ENCODE peak calls at places on chromosomes 4 and X, in four cellular contexts. L is HFF-Myc, Z is Panc1, Q is foreskin fibroblast. R is an unnamed sample.

GRCh38 chr4:74631988-74632387 is 162.3 kb downstream of the BTC start:
- DNase-seq in L (no peak), Q (no peak), Z (no peak), R (no peak)

GRCh38 chr4:1610791-1611500 is 73.2 kb downstream of the FAM53A start:
- DNase-seq in L (no peak), Q (no peak), Z (no peak), R (no peak)

GRCh38 chr4:100649478-100649877 is 131.7 kb upstream of the EMCN start:
- DNase-seq in Q (no peak), Z (no peak), L (no peak), R (no peak)

GRCh38 chr4:133483600-133484246 is 334.6 kb downstream of the PCDH10 start:
- DNase-seq in Z (no peak), L (no peak), Q (peak), R (no peak)

GRCh38 chr4:37715889-37716402 is 29.8 kb upstream of the RELL1 start:
- DNase-seq in Q (peak), Z (no peak), L (no peak), R (no peak)

GRCh38 chr4:149077142-149077541 is 634.9 kb upstream of the NR3C2 start:
- DNase-seq in Z (no peak), L (no peak), Q (no peak), R (no peak)

GRCh38 chr4:138053601-138054322 is 188.4 kb downstream of the SLC7A11 start:
- DNase-seq in L (peak), Q (peak), Z (peak), R (no peak)

GRCh38 chr4:88188738-88189417 is 30.4 kb upstream of the ABCG2 start:
- DNase-seq in Q (no peak), Z (no peak), L (no peak), R (no peak)

GRCh38 chrX:95058815-95059214 is 1384.8 kb downstream of the FAM133A start:
- DNase-seq in Z (no peak), Q (peak), L (no peak), R (no peak)

GRCh38 chr4:82551734-82552133 is 10.1 kb downstream of the TMEM150C start:
- DNase-seq in L (no peak), Z (no peak), Q (no peak), R (no peak)

GRCh38 chr4:150381671-150382427 is 200.1 kb upstream of the MAB21L2 start:
- DNase-seq in Z (no peak), Q (peak), L (no peak), R (no peak)

GRCh38 chr4:120765271-120765985 is 157.1 kb downstream of the PRDM5 start:
- DNase-seq in Z (no peak), Q (no peak), L (no peak), R (no peak)

GRCh38 chr4:150683775-150684350 is 101.9 kb downstream of the MAB21L2 start:
- DNase-seq in Q (no peak), Z (no peak), L (no peak), R (no peak)

GRCh38 chr4:184148871-184149637 is 68.6 kb downstream of the ENPP6 start:
- DNase-seq in Q (no peak), Z (no peak), L (no peak), R (no peak)

GRCh38 chr4:121789470-121789869 is 11.7 kb upstream of the EXOSC9 start:
- DNase-seq in Q (peak), L (no peak), Z (no peak), R (no peak)

DNA sequence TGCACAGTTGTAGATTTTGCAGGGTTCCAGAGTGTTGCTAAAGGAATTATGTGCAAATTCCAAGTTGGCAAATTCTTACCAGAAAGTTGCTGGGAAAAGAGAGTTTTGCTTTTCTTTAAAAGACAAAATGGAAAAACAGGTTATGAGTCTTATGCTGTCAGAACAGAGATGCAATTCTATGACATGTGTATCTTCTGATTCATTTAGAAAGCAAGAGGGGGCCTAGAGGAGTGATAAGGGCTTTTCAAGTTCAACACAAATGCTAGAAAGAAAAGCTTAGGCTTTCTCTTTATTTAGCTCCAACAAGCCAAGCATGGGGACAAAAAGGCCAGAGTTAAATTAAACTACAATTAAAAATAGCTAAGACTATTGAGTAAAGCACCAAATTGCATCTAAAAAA is 72.4 kb upstream of the GATB start:
- DNase-seq in Z (no peak), L (no peak), Q (no peak), R (no peak)
- TF ChIP-seq CTCF in Z (no peak), L (no peak), Q (no peak), R (no peak)

GRCh38 chr4:112348488-112349158 is 51.5 kb downstream of the ALPK1 start:
- DNase-seq in L (peak), Q (peak), Z (peak), R (no peak)
- TF ChIP-seq CTCF in L (peak), Q (peak), Z (peak), R (no peak)

GRCh38 chr4:53307819-53308773 is 57.8 kb downstream of the SCFD2 start:
- DNase-seq in L (no peak), Q (peak), Z (no peak), R (no peak)

GRCh38 chr4:53314257-53314656 is 51.6 kb downstream of the SCFD2 start:
- DNase-seq in L (no peak), Z (no peak), Q (no peak), R (no peak)

GRCh38 chr4:53309321-53310020 is 56.4 kb downstream of the SCFD2 start:
- DNase-seq in Z (no peak), Q (peak), L (no peak), R (no peak)

GRCh38 chr4:53315300-53315699 is 50.6 kb downstream of the SCFD2 start:
- DNase-seq in Z (no peak), Q (no peak), L (no peak), R (no peak)

DNA sequence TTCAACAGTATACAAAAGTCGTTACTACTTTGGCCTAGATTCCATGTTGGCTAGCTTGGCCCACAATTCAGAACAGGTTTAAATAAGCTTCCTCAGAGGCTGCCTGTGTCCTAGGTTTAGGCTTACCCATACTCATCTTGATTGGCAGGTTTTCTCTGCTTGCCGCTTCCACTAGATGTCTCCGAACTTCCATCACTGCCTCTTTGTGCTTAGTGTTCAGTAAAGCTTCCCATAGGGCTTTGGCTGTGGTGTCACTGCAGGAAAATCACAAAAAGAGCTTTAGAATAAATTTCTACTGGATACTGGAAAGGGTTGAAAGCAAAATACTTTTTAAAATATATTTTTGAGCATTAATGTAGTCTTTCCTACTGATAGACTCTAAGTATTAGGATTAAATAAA is 52.4 kb downstream of the SCFD2 start:
- DNase-seq in Q (peak), L (no peak), Z (no peak), R (no peak)
- TF ChIP-seq CTCF in Q (no peak), L (no peak), Z (peak), R (no peak)

GRCh38 chr4:143251781-143252180 is 67.1 kb downstream of the USP38 start:
- DNase-seq in L (no peak), Q (peak), Z (no peak), R (no peak)

GRCh38 chr4:143256456-143256855 is 71.7 kb downstream of the USP38 start:
- DNase-seq in Q (peak), L (no peak), Z (no peak), R (no peak)

GRCh38 chr4:143253156-143253555 is 68.4 kb downstream of the USP38 start:
- DNase-seq in L (no peak), Z (no peak), Q (no peak), R (no peak)

GRCh38 chr4:143252478-143252877 is 67.8 kb downstream of the USP38 start:
- DNase-seq in L (no peak), Q (no peak), Z (no peak), R (no peak)

DNA sequence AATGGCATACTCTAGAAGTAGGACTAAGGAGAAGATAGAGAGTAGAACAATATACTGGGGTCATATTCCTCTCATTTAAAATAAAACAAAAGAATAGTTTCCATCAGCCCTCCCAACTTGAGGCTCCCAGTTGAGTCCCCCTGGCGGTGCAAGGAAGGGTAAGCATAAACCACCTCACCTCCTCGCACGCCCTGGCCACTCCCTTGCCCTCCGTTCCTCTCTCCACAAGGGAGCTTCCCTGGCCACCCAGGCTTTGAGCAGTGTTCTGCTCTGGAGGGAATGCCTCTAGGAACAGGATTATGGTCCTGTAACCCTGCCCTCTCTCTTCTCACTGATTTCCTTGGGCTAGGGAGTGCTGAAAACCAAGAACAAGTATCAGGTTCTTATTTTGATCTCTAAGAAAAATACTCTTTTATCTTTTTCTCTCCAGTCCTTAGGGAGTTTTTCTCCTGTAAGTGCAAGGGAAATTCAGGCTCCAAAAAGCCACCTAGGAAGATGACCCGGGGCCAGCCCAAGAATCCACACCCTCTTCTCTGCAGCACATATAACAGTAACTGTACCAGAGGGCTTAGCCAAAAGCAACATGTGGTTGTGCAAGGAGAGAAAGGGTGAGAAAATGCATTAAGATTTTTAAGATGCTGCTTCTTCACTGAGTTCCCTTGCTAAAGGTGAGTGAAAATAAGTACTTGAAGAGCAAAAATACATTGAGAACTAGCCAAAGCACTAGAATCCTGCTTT is 69.9 kb downstream of the USP38 start:
- DNase-seq in L (no peak), Q (peak), Z (no peak), R (no peak)
- TF ChIP-seq CTCF in L (no peak), Q (no peak), Z (peak), R (no peak)

R was measured in activated B cell treated with CpG ODN at 0.5 μM for 24 hours.